ENCODE peak calls at places on chromosomes 3 and 15, in four cellular contexts. N, Q, H and J are unnamed samples.

GRCh38 chr3:5974637-5975322 is 787.3 kb downstream of the EDEM1 start:
- DNase-seq in N (no peak), Q (no peak), H (no peak), J (no peak)

GRCh38 chr15:67955256-67955655 is 98.9 kb upstream of the PIAS1 start:
- DNase-seq in N (no peak), Q (no peak), H (peak), J (no peak)

GRCh38 chr15:77747175-77748077 is 114.7 kb upstream of the LINGO1 start:
- DNase-seq in N (no peak), Q (no peak), H (no peak), J (no peak)

GRCh38 chr3:166613365-166613764 is 766.7 kb downstream of the ZBBX start:
- DNase-seq in N (no peak), Q (no peak), H (no peak), J (no peak)

GRCh38 chr3:16143870-16144568 is 30.5 kb upstream of the GALNT15 start:
- DNase-seq in N (no peak), Q (no peak), H (no peak), J (no peak)

GRCh38 chr3:159170436-159171003 is 368.7 kb downstream of the MFSD1 start:
- DNase-seq in N (no peak), Q (no peak), H (no peak), J (peak)

GRCh38 chr3:61809879-61810278 is 248.5 kb downstream of the PTPRG start:
- DNase-seq in N (no peak), Q (no peak), H (no peak), J (no peak)

GRCh38 chr3:76997733-76998132 is 42.2 kb upstream of the ROBO2 start:
- DNase-seq in N (no peak), Q (no peak), H (no peak), J (peak)

GRCh38 chr3:107064445-107065060 is 312.7 kb upstream of the CCDC54 start:
- DNase-seq in N (peak), Q (peak), H (peak), J (peak)

GRCh38 chr15:94231728-94232086 is 346 bp downstream of the MCTP2 start:
- DNase-seq in N (no peak), Q (no peak), H (peak), J (no peak)

GRCh38 chr3:147388395-147389264 is 17.7 kb downstream of the ZIC4 start:
- DNase-seq in N (no peak), Q (no peak), H (no peak), J (no peak)

GRCh38 chr3:64815195-64815627 is 127.4 kb upstream of the ADAMTS9 start:
- DNase-seq in N (no peak), Q (no peak), H (no peak), J (no peak)

GRCh38 chr3:190008432-190008831 is 112.3 kb downstream of the P3H2 start:
- DNase-seq in N (no peak), Q (no peak), H (no peak), J (peak)

GRCh38 chr3:49414753-49415152 is 2.5 kb downstream of the TCTA start:
- DNase-seq in N (no peak), Q (no peak), H (no peak), J (no peak)

GRCh38 chr3:45055411-45056143 is 29.5 kb downstream of the CLEC3B start:
- DNase-seq in N (no peak), Q (no peak), H (peak), J (peak)

GRCh38 chr15:74307827-74308642 is 59.4 kb downstream of the CYP11A1 start:
- DNase-seq in N (peak), Q (no peak), H (peak), J (peak)

GRCh38 chr3:119323401-119324107 is 29.4 kb downstream of the ARHGAP31 start:
- DNase-seq in N (no peak), Q (no peak), H (peak), J (no peak)

GRCh38 chr15:63551400-63551799 is 45.8 kb upstream of the FBXL22 start:
- DNase-seq in N (no peak), Q (no peak), H (no peak), J (no peak)

GRCh38 chr3:2595486-2595885 is 496.8 kb downstream of the CNTN4 start:
- DNase-seq in N (no peak), Q (no peak), H (no peak), J (no peak)

GRCh38 chr3:120093119-120093922 is 926 bp downstream of the GSK3B start:
- DNase-seq in N (no peak), Q (no peak), H (peak), J (peak)

GRCh38 chr3:169812844-169813677 is at the start of the genes LRRC34 and LRRIQ4:
- DNase-seq in N (peak), Q (peak), H (peak), J (no peak)

GRCh38 chr3:151282921-151283320 is 4.6 kb upstream of the P2RY14 start:
- DNase-seq in N (no peak), Q (no peak), H (peak), J (peak)

GRCh38 chr3:101158374-101158773 is 162.0 kb downstream of the IMPG2 start:
- DNase-seq in N (no peak), Q (no peak), H (no peak), J (no peak)

GRCh38 chr3:35664460-35664919 is 25.2 kb downstream of the ARPP21 start:
- DNase-seq in N (peak), Q (peak), H (no peak), J (peak)

GRCh38 chr3:63089007-63089406 is 189.1 kb upstream of the SYNPR start:
- DNase-seq in N (no peak), Q (no peak), H (no peak), J (no peak)

GRCh38 chr3:128170866-128171516 is 17.7 kb downstream of the EEFSEC start:
- DNase-seq in N (no peak), Q (no peak), H (peak), J (peak)

GRCh38 chr15:51104512-51104911 is 9.8 kb upstream of the TNFAIP8L3 start:
- DNase-seq in N (peak), Q (no peak), H (peak), J (no peak)

DNA sequence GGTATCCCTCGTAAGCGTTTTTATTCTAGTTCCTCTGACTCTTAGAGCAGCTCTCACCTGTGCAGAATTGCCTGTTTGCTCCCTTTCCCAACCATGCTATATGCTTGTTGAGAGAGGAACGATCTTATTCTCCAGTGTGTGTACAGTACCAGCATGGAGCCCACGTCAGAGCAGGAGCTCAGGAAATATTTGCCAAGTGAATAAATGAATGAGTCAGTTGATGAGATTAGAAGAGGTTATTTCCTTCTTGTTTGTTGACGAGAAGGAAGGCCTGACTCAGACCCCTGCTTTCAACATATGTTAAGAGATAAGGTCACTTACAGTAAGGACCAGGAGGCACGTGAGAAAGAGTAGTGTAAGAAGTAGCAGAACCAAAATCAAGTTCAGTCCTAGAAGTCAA is 106.3 kb upstream of the ABHD17C start:
- DNase-seq in N (no peak), Q (peak), H (no peak), J (peak)
- H3K4me3 ChIP-seq in N (no peak), Q (no peak), H (no peak), J (no peak)

DNA sequence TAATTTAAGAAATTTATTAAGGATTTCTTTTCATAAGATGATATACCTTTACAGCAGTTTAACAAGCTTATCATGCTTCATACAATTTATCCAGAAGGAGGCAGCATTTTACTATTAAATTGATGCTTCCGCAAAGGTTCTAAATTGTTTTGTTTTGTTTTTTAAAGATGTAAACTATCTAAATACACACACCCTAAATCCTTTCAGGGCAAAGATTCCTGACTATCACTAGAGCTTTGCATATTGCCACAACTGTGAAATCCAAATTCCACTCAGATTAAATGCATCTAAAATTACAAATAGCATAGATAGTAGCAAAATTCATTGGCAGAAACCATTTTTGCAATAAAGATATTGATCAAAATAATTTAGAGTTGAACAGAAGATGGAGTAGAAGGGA is 44.5 kb upstream of the CCNL1 start:
- DNase-seq in N (no peak), Q (no peak), H (peak), J (peak)
- TF ChIP-seq CTCF in N (no peak), Q (peak), H (no peak), J (no peak)

GRCh38 chr3:196124608-196125007 is 42.7 kb upstream of the TFRC start:
- DNase-seq in N (no peak), Q (no peak), H (no peak), J (no peak)

GRCh38 chr3:196122688-196123046 is 40.8 kb upstream of the TFRC start:
- DNase-seq in N (no peak), Q (no peak), H (no peak), J (no peak)

GRCh38 chr3:196131921-196132320 is 50.0 kb upstream of the TFRC start:
- DNase-seq in N (no peak), Q (no peak), H (no peak), J (no peak)

GRCh38 chr3:196128172-196128843 is 46.4 kb upstream of the TFRC start:
- DNase-seq in N (no peak), Q (no peak), H (no peak), J (no peak)

DNA sequence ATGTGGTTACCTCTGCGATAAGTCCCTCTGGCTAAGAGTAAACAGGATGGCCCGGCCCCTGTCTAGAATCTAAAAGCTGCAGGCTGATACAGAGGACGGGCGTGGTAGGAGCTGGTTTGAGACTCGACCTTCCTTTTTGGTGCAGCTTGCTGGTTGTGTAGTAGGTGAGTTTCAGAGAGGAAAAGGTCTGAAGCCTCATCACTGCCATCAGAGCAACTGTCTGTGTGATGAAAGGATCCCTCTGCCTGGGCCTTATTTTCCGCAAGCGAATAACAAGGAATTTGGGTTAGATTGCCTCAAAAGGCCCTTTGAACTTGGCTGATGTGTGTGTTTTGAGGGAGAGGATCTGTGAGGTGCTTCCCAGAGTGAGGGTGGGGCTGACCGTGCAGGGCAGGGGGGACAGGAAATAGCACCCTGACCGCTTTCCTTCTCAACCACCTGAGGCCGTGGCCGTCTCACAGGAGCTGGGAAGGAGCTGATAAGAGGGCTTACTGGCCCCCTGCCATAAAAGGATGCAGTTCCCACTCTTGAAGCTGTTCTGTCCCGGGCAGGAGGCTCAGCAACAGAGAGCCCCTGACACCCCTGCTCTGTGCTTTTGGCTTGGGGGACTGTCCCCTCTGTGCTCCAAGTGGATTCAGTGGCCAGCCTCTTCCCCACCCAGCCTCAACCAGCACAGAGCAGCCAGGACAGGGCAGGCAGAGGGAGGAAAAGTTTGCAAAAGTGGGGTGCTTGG is 45.6 kb upstream of the TFRC start:
- DNase-seq in N (no peak), Q (no peak), H (no peak), J (no peak)
- H3K4me3 ChIP-seq in N (no peak), Q (no peak), H (no peak), J (no peak)

DNA sequence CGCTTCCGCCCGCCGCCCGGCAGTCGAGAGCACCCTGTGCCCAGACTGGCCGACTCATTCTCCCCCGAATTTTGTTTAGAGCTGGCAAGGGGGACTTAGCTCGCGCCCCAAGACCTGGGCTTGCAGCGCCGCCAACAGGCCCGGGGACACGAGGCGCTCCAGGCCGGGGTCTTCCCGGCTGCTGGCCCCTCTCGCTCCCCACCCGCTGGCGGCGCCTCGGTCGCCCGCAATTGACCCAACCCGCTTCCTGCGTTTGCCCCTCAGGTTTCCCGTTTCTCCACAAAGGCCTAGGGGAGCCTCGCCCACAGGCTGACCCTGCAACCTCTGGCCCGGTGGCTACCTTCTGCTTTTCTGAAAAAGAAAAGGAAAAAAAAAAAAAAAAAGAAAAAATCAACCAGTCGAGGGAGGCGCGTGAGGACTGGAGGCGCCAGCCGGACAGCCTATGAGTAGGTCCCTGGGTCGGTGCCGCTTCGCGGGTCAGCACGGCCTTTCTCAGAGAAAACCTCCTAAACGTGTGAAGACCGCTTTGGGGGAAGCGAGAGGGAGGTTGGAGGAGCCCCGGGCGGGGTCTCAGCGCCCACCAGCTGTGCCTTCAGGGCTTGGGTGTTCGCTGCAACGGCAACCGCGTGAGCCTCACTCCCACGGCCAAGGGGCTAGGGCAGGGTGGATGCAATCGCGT is 7.2 kb downstream of the FOXL2 start:
- DNase-seq in N (no peak), Q (no peak), H (peak), J (no peak)
- TF ChIP-seq CTCF in N (no peak), Q (no peak), H (peak), J (no peak)

DNA sequence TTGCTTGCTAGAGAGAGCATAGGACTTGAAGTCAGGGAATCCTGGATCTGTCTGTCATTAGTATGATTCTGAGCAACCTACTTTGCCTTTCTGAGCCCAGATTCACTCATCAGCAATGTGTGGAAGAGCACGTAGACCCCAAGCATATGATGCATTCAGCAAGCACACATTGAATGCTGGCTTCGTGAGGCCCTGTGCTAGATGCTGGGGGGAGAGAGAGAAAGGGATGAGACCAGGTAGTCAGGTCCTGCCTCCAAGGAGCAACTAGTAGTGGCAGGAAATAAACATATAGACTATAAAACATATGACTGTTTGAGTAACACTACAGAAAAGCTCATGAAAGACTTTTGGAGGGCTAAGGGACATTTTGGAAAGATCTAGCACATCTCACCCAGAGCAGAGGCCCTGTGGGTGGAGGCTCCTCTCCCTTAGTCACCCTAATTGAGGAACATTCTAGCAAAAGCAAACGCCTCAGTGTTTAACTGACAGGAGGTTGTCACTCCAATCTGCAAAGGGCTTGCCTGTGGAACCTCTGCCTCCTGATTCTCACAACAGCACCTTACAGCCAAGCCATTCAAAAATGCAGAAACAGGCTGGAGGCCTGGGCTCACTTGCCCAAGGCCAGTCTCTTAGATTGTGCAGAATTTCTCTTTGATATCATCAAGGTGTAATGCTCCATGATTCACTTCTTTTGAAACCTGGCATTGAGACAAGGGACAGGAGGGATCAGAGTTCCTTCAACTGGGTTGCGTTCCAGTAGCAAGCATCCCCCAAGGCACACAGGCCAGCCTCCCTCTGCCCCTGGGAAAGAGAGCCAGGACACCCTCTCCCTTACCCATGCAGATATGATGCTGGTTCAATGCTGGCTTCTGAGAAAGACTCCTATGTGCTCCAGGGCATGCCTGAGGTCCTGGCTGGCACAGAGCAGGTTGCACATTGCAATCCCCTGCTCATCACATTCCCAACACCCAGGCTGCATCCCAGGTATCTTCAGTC is 26.1 kb downstream of the STARD5 start:
- DNase-seq in N (peak), Q (no peak), H (peak), J (no peak)
- H3K4me3 ChIP-seq in N (no peak), Q (no peak), H (peak), J (no peak)